ENCODE peak calls at places on chromosome 1, in five cellular contexts. One of them, this sample, is unnamed.

GRCh38 chr1:192732787-192733186 is 76.1 kb upstream of the RGS2 start:
- DNase-seq in HepG2: peak; percentile 21
- DNase-seq in osteoblast: no peak
- DNase-seq in OCI-LY7: peak; percentile 58
- DNase-seq in IMR-90: no peak
- DNase-seq in this sample: no peak

GRCh38 chr1:41330588-41331545 is 30.4 kb upstream of the FOXO6 start:
- DNase-seq in osteoblast: no peak
- DNase-seq in HepG2: no peak
- DNase-seq in IMR-90: no peak
- DNase-seq in OCI-LY7: no peak
- DNase-seq in this sample: peak; percentile 89

GRCh38 chr1:238123201-238123600 is 232.5 kb upstream of the ZP4 start:
- DNase-seq in HepG2: no peak
- DNase-seq in osteoblast: no peak
- DNase-seq in IMR-90: no peak
- DNase-seq in OCI-LY7: no peak
- DNase-seq in this sample: no peak

GRCh38 chr1:97008226-97008625 is 286.6 kb downstream of the PTBP2 start:
- DNase-seq in HepG2: no peak
- DNase-seq in osteoblast: peak; percentile 15
- DNase-seq in OCI-LY7: no peak
- DNase-seq in IMR-90: peak; percentile 28
- DNase-seq in this sample: no peak

GRCh38 chr1:217135987-217136894 is 413.0 kb upstream of the ESRRG start:
- DNase-seq in osteoblast: peak; percentile 77
- DNase-seq in HepG2: no peak
- DNase-seq in OCI-LY7: no peak
- DNase-seq in IMR-90: no peak
- DNase-seq in this sample: peak; percentile 54

GRCh38 chr1:30471307-30471706 is 252.1 kb downstream of the MATN1 start:
- DNase-seq in osteoblast: no peak
- DNase-seq in HepG2: no peak
- DNase-seq in IMR-90: no peak
- DNase-seq in OCI-LY7: no peak
- DNase-seq in this sample: no peak

GRCh38 chr1:35386954-35387353 is 118.4 kb downstream of the ZMYM4 start:
- DNase-seq in HepG2: no peak
- DNase-seq in IMR-90: no peak
- DNase-seq in OCI-LY7: no peak
- DNase-seq in osteoblast: no peak
- DNase-seq in this sample: no peak

GRCh38 chr1:109256971-109257681 is 7.8 kb downstream of the CELSR2 start:
- DNase-seq in osteoblast: peak; percentile 89
- DNase-seq in IMR-90: peak; percentile 53
- DNase-seq in OCI-LY7: no peak
- DNase-seq in HepG2: no peak
- DNase-seq in this sample: no peak

GRCh38 chr1:211356723-211357418 is 30.2 kb downstream of the TRAF5 start:
- DNase-seq in OCI-LY7: no peak
- DNase-seq in HepG2: no peak
- DNase-seq in osteoblast: peak; percentile 89
- DNase-seq in IMR-90: peak; percentile 75
- DNase-seq in this sample: no peak

GRCh38 chr1:17735791-17736190 is 19.3 kb upstream of the ACTL8 start:
- DNase-seq in IMR-90: no peak
- DNase-seq in OCI-LY7: no peak
- DNase-seq in HepG2: no peak
- DNase-seq in osteoblast: no peak
- DNase-seq in this sample: no peak

GRCh38 chr1:196774195-196774594 is 445 bp upstream of the CFHR3 start:
- DNase-seq in OCI-LY7: no peak
- DNase-seq in IMR-90: no peak
- DNase-seq in HepG2: no peak
- DNase-seq in osteoblast: no peak
- DNase-seq in this sample: no peak

GRCh38 chr1:44924835-44925464 is 61.4 kb downstream of the EIF2B3 start:
- DNase-seq in IMR-90: peak; percentile 95
- DNase-seq in OCI-LY7: peak; percentile 23
- DNase-seq in osteoblast: peak; percentile 57
- DNase-seq in HepG2: peak; percentile 48
- DNase-seq in this sample: no peak

DNA sequence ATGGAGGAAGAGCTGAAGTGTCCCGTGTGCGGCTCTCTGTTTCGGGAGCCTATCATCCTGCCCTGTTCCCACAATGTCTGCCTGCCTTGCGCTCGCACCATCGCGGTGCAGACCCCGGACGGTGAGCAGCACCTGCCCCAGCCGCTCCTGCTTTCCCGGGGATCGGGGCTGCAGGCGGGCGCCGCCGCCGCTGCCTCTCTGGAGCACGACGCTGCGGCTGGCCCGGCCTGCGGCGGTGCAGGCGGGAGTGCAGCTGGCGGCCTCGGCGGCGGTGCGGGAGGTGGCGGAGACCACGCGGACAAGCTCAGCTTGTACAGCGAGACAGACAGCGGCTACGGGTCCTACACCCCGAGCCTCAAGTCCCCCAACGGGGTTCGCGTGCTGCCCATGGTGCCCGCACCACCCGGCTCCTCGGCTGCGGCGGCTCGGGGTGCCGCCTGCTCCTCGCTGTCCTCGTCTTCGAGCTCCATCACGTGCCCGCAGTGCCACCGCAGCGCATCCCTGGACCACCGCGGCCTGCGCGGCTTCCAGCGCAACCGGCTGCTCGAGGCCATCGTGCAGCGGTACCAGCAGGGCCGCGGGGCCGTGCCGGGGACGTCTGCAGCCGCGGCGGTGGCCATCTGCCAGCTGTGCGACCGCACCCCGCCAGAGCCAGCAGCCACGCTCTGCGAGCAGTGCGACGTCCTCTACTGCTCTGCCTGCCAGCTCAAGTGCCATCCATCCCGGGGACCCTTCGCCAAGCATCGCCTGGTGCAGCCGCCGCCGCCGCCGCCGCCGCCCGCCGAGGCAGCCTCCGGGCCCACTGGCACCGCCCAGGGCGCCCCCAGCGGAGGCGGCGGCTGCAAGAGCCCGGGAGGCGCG is 1.3 kb downstream of the TRIM67 start:
- DNase-seq in IMR-90: no peak
- DNase-seq in HepG2: no peak
- DNase-seq in osteoblast: peak; percentile 69
- DNase-seq in OCI-LY7: no peak
- DNase-seq in this sample: no peak
- H3K4me2 ChIP-seq in IMR-90: peak overlapping the region; percentile 50
- H3K4me2 ChIP-seq in HepG2: peak overlapping the region; percentile 68
- H3K4me2 ChIP-seq in osteoblast: peak overlapping the region; percentile 57
- H3K4me2 ChIP-seq in OCI-LY7: no peak overlapping the region
- H3K4me2 ChIP-seq in this sample: peak overlapping the region; percentile 76

GRCh38 chr1:39395357-39395831 is 96.0 kb upstream of the BMP8A start:
- DNase-seq in OCI-LY7: peak; percentile 73
- DNase-seq in IMR-90: peak; percentile 90
- DNase-seq in osteoblast: peak; percentile 54
- DNase-seq in HepG2: peak; percentile 21
- DNase-seq in this sample: no peak

GRCh38 chr1:39392851-39393573 is 98.4 kb upstream of the BMP8A start:
- DNase-seq in HepG2: no peak
- DNase-seq in osteoblast: no peak
- DNase-seq in OCI-LY7: no peak
- DNase-seq in IMR-90: no peak
- DNase-seq in this sample: no peak

GRCh38 chr1:39393645-39394044 is 97.8 kb upstream of the BMP8A start:
- DNase-seq in OCI-LY7: no peak
- DNase-seq in IMR-90: no peak
- DNase-seq in HepG2: no peak
- DNase-seq in osteoblast: peak; percentile 32
- DNase-seq in this sample: no peak

GRCh38 chr1:39394059-39394458 is 97.4 kb upstream of the BMP8A start:
- DNase-seq in OCI-LY7: no peak
- DNase-seq in HepG2: no peak
- DNase-seq in IMR-90: no peak
- DNase-seq in osteoblast: no peak
- DNase-seq in this sample: no peak

DNA sequence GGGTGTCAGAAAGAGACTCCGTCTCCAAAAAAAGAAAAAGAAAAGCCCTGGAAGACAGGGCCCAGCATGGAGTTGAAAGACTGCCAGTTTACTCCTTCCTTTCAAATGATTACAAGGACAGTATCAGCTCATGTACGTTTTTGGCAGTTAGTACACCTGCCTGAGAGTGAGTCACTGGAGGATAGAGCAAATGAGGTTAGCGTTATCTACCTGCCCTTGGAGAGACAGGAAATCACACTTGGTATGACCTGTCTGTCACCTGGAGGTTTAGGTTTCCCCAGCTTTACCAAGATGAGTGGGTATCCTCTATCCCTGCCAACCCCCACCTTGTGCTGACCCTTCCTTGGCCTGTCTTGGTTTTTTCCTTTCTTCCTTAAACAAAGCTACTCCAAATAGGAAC is 96.8 kb upstream of the BMP8A start:
- DNase-seq in HepG2: no peak
- DNase-seq in IMR-90: no peak
- DNase-seq in osteoblast: no peak
- DNase-seq in OCI-LY7: peak; percentile 66
- DNase-seq in this sample: no peak
- H4K20me1 ChIP-seq in HepG2: no peaks in the 10 kb centered on the region
- H4K20me1 ChIP-seq in IMR-90: peaks cover 4% of the 10 kb centered on the region
- H4K20me1 ChIP-seq in osteoblast: no peaks in the 10 kb centered on the region
- H4K20me1 ChIP-seq in OCI-LY7: peaks cover 1% of the 10 kb centered on the region
- H4K20me1 ChIP-seq in this sample: peaks cover 2% of the 10 kb centered on the region

DNA sequence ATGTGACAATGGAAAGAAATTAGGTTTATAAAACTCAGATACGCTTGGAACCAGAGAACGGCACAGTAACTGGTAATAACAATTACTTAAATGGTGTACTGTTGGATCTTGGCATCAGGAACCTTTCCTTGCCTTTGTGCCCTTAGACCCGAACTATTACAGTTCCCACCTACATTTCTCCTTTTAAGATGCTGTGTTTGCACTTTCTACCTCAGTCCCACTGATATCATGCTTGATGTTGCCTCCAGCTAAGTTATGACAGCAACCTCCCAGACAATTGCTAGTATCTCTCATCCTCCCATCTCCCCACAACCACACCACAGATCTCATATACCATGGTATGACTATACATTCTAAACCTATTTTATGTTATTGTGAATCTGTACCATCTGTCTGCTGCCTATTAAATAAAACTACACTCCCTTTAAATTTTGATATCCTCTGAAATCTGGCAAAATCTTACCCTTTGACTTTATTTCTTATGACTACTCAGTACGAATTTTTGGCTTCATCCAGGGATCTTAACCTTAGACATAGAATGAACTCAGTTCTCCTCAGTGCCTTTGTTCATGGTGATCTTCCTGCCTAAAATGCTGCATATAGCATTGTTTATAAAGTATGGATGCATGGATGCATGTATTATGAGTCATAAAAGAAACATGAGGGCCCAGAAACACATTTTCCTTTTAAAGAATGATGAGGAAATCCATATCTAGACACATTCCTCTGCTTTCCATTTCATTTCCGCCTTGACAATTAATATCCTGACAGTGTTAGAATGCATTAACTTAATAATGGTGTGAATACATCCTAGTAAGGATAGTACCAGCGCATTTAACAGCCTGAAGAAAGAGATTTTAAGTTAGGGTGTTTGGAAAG is 64.1 kb downstream of the LRRC8D start:
- DNase-seq in IMR-90: peak; percentile 69
- DNase-seq in OCI-LY7: no peak
- DNase-seq in HepG2: no peak
- DNase-seq in osteoblast: peak; percentile 35
- DNase-seq in this sample: no peak
- H3K4me2 ChIP-seq in IMR-90: peak overlapping the region; percentile 44
- H3K4me2 ChIP-seq in OCI-LY7: no peak overlapping the region
- H3K4me2 ChIP-seq in HepG2: no peak overlapping the region
- H3K4me2 ChIP-seq in osteoblast: peak overlapping the region; percentile 30
- H3K4me2 ChIP-seq in this sample: no peak overlapping the region

DNA sequence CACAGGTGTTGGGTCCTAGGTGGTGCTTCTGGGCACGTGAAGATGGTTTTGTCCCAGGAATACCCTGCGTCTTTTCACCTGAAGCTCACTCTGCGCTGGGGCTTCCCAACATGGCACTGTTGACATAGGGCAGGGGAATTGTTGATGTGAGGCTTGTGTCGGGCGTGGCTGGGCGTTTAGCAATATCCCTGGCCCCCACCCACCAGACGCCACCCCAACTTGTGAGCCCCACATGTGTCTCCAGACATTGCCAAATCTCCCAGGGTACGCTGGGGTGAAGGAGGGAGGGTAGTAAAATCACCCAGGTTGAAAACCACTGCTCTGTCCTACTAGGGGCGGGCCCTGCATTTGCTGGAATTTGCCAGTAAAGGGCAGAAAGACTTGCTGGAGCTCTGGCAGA is 36.0 kb downstream of the SPSB1 start:
- DNase-seq in osteoblast: peak; percentile 51
- DNase-seq in OCI-LY7: no peak
- DNase-seq in IMR-90: no peak
- DNase-seq in HepG2: no peak
- DNase-seq in this sample: no peak
- H4K20me1 ChIP-seq in osteoblast: peaks cover 80% of the 10 kb centered on the region
- H4K20me1 ChIP-seq in OCI-LY7: no peaks in the 10 kb centered on the region
- H4K20me1 ChIP-seq in IMR-90: peaks cover 94% of the 10 kb centered on the region
- H4K20me1 ChIP-seq in HepG2: peaks cover 5% of the 10 kb centered on the region
- H4K20me1 ChIP-seq in this sample: no peaks in the 10 kb centered on the region

GRCh38 chr1:21668232-21669032 is 725 bp downstream of the RAP1GAP start:
- DNase-seq in OCI-LY7: no peak
- DNase-seq in IMR-90: no peak
- DNase-seq in HepG2: no peak
- DNase-seq in osteoblast: peak; percentile 71
- DNase-seq in this sample: no peak

GRCh38 chr1:21664806-21665588 is 4.2 kb downstream of the RAP1GAP start:
- DNase-seq in HepG2: no peak
- DNase-seq in OCI-LY7: no peak
- DNase-seq in IMR-90: no peak
- DNase-seq in osteoblast: peak; percentile 80
- DNase-seq in this sample: no peak

GRCh38 chr1:21667348-21668231 is 1.6 kb downstream of the RAP1GAP start:
- DNase-seq in OCI-LY7: no peak
- DNase-seq in osteoblast: peak; percentile 66
- DNase-seq in HepG2: no peak
- DNase-seq in IMR-90: no peak
- DNase-seq in this sample: no peak

GRCh38 chr1:21665711-21666571 is 3.2 kb downstream of the RAP1GAP start:
- DNase-seq in IMR-90: peak; percentile 7
- DNase-seq in osteoblast: peak; percentile 90
- DNase-seq in HepG2: no peak
- DNase-seq in OCI-LY7: no peak
- DNase-seq in this sample: no peak

DNA sequence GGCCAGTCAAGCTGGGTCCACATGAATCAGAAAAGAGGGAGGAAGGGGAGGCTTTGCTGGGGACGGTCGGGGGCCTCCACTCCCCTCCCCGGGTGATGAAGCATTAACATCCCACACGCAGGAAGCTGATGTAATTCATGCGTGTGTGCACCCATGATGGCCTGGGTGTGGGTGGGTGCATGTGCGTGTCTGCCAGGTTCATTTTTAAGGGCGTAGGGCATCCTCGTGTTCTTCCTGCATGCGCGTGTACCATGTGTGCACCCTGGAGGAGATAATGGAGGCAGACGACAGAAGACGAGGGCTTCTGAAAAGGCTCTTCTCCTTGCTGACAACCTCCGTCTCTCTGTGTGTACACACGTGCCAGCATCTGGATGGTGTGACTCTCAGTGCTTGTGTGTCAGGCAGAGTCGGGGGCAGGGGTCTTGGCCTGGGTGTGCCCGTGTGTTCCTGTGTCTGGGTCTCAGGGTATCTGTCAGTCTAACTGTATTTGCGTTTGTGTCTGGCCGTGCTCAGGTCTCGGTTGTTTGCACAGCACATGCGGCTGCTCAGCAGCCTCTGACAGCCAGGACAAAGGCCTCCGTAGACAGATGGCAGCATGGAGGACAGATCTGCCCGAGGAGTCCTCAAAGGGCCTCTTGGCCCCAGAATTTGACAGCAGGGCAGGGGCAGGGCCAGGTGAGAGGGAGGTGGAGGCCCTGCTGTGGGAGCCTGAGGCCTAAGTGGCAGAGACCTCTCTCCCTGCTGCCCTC is 2.4 kb downstream of the RAP1GAP start:
- DNase-seq in IMR-90: no peak
- DNase-seq in osteoblast: peak; percentile 66
- DNase-seq in OCI-LY7: no peak
- DNase-seq in HepG2: peak; percentile 52
- DNase-seq in this sample: no peak
- H3K4me2 ChIP-seq in IMR-90: no peak overlapping the region
- H3K4me2 ChIP-seq in osteoblast: no peak overlapping the region
- H3K4me2 ChIP-seq in OCI-LY7: no peak overlapping the region
- H3K4me2 ChIP-seq in HepG2: peak overlapping the region; percentile 89
- H3K4me2 ChIP-seq in this sample: no peak overlapping the region